ENCODE peak calls at places on chromosome 10, in four cellular contexts. A, L, O and C are unnamed samples.

GRCh38 chr10:71131508-71132088 is 80.8 kb upstream of the UNC5B start:
- DNase-seq in A (no peak), L (no peak), O (no peak), C (no peak)

GRCh38 chr10:132879408-132880147 is 62.8 kb downstream of the CFAP46 start:
- DNase-seq in A (no peak), L (no peak), O (no peak), C (no peak)

GRCh38 chr10:71080381-71081228 is 131.8 kb upstream of the UNC5B start:
- DNase-seq in A (no peak), L (no peak), O (no peak), C (no peak)

GRCh38 chr10:62266611-62267010 is 2.0 kb downstream of the RTKN2 start:
- DNase-seq in A (no peak), L (no peak), O (no peak), C (no peak)

GRCh38 chr10:73017955-73018480 is 63.4 kb upstream of the PLA2G12B start:
- DNase-seq in A (no peak), L (peak), O (no peak), C (no peak)

GRCh38 chr10:3573498-3573897 is 211.5 kb downstream of the KLF6 start:
- DNase-seq in A (no peak), L (no peak), O (no peak), C (no peak)

GRCh38 chr10:75430000-75430763 is 1.2 kb upstream of the LRMDA start:
- DNase-seq in A (no peak), L (peak), O (peak), C (no peak)

GRCh38 chr10:119323085-119323670 is 115.8 kb downstream of the GRK5 start:
- DNase-seq in A (no peak), L (no peak), O (no peak), C (no peak)

GRCh38 chr10:38070501-38070900 is 23.6 kb upstream of the ZNF37A start:
- DNase-seq in A (no peak), L (no peak), O (no peak), C (no peak)

GRCh38 chr10:126006906-126007305 is 110.5 kb downstream of the FANK1 start:
- DNase-seq in A (no peak), L (no peak), O (no peak), C (no peak)

GRCh38 chr10:132628966-132629900 is 91.6 kb downstream of the INPP5A start:
- DNase-seq in A (no peak), L (peak), O (no peak), C (no peak)

GRCh38 chr10:128144547-128144946 is 18.3 kb upstream of the MKI67 start:
- DNase-seq in A (no peak), L (no peak), O (no peak), C (no peak)

GRCh38 chr10:62980697-62981495 is 152.2 kb upstream of the NRBF2 start:
- DNase-seq in A (no peak), L (no peak), O (no peak), C (no peak)

GRCh38 chr10:132466520-132467463 is 69.8 kb downstream of the PWWP2B start:
- DNase-seq in A (no peak), L (no peak), O (peak), C (no peak)

GRCh38 chr10:116097239-116097751 is 175.7 kb downstream of the GFRA1 start:
- DNase-seq in A (no peak), L (no peak), O (peak), C (no peak)

GRCh38 chr10:50585921-50586739 is 37.6 kb downstream of the SGMS1 start:
- DNase-seq in A (no peak), L (peak), O (no peak), C (no peak)

GRCh38 chr10:102710604-102711003 is 3.6 kb downstream of the ARL3 start:
- DNase-seq in A (peak), L (peak), O (no peak), C (no peak)